ENCODE peak calls at places on chromosomes 3 and 15, in six cellular contexts. C, X, E, T, O and Y are unnamed samples.
A peak's percentile ranks its signal among the peaks of the same experiment; 100 is the strongest.

GRCh38 chr15:98649621-98649995 is 1.3 kb downstream of the IGF1R start:
- DNase-seq in C (no peak), X (no peak), E (peak; percentile 50), T (peak; percentile 56), O (no peak), Y (no peak)

GRCh38 chr15:71336671-71337070 is 221.4 kb downstream of the THSD4 start:
- DNase-seq in C (no peak), X (peak; percentile 30), E (no peak), T (no peak), O (no peak), Y (peak; percentile 75)

GRCh38 chr3:188788621-188789081 is 383.1 kb upstream of the TPRG1 start:
- DNase-seq in C (no peak), X (peak; percentile 21), E (no peak), T (no peak), O (no peak), Y (peak; percentile 72)

GRCh38 chr15:69916169-69916785 is 181.4 kb downstream of the TLE3 start:
- DNase-seq in C (no peak), X (no peak), E (no peak), T (no peak), O (no peak), Y (no peak)

GRCh38 chr15:34794590-34795206 is 651 bp downstream of the ACTC1 start:
- DNase-seq in C (no peak), X (no peak), E (no peak), T (no peak), O (no peak), Y (no peak)

GRCh38 chr3:79052054-79052681 is 715.6 kb downstream of the ROBO1 start:
- DNase-seq in C (no peak), X (no peak), E (no peak), T (no peak), O (no peak), Y (no peak)

GRCh38 chr15:26889298-26889898 is 22.5 kb downstream of the GABRA5 start:
- DNase-seq in C (peak; percentile 72), X (peak; percentile 29), E (no peak), T (no peak), O (no peak), Y (peak; percentile 79)

GRCh38 chr3:48130321-48130881 is 57.8 kb downstream of the CDC25A start:
- DNase-seq in C (no peak), X (no peak), E (peak; percentile 69), T (peak; percentile 86), O (no peak), Y (no peak)

GRCh38 chr3:38455639-38456430 is 2.1 kb downstream of the ACVR2B start:
- DNase-seq in C (no peak), X (no peak), E (peak; percentile 26), T (no peak), O (peak; percentile 51), Y (no peak)

GRCh38 chr3:148389916-148390315 is 307.8 kb upstream of the AGTR1 start:
- DNase-seq in C (no peak), X (no peak), E (no peak), T (no peak), O (no peak), Y (no peak)

GRCh38 chr3:61996351-61996750 is 377.0 kb downstream of the FEZF2 start:
- DNase-seq in C (no peak), X (no peak), E (no peak), T (no peak), O (no peak), Y (peak; percentile 43)

GRCh38 chr15:68829068-68829467 is 8.4 kb upstream of the ANP32A start:
- DNase-seq in C (no peak), X (no peak), E (no peak), T (no peak), O (peak; percentile 42), Y (peak; percentile 46)

GRCh38 chr3:20930034-20930433 is 744.0 kb upstream of the SGO1 start:
- DNase-seq in C (no peak), X (peak; percentile 0), E (no peak), T (no peak), O (no peak), Y (peak; percentile 51)

GRCh38 chr3:536417-536813 is 339.9 kb downstream of the CHL1 start:
- DNase-seq in C (no peak), X (no peak), E (no peak), T (no peak), O (no peak), Y (no peak)

GRCh38 chr3:541328-541727 is 344.8 kb downstream of the CHL1 start:
- DNase-seq in C (no peak), X (no peak), E (no peak), T (no peak), O (no peak), Y (no peak)

DNA sequence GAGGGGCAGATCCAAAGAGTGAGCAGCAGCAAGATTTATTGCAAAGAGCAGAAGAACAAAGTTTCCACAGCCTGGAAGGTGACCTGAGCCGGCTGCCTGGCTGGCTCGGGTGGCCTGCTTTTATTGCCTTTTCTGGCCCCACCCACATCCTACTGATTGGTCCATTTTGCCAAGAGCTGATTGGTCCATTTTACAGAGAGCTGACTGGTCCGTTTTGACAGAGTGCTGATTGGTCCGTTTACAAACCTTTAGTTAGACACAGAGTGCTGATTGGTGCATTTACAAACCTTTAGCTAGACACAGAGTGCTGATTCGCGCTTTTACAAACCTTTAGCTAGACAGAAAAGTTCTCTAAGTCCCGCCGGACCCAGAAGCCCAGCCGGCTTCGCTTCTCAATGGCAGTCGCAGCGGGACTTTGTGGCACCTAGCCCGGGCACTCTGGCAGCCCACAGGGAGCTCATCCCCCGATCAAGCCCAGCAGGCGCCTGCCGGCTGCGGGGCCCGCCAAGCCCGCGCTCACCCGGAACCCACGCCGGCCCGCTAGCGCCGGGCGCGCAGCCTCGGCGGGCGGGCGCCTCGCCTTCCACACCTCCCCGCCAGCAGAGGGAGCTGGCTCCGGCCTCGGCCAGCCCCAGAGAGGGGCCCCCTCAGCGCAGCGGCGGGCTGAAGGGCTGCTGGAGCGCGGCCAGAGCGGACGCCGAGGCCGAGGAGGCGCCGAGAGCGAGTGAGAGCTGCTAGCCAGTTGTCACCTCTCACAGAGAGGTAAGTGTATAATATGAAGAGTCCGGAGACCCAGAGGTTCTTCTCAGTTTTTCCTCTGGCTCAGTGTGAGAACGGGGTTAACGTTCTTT is 339.2 kb downstream of the CHL1 start:
- DNase-seq in C (no peak), X (no peak), E (peak; percentile 41), T (peak; percentile 21), O (no peak), Y (peak; percentile 45)
- TF ChIP-seq CTCF in C (no peak), X (peak; percentile 76), E (peak; percentile 6), T (peak; percentile 32), O (no peak), Y (peak; percentile 20)

GRCh38 chr15:49877871-49878511 is 241.0 kb downstream of the ATP8B4 start:
- DNase-seq in C (no peak), X (no peak), E (no peak), T (no peak), O (no peak), Y (no peak)

GRCh38 chr15:49881433-49881832 is 237.6 kb downstream of the ATP8B4 start:
- DNase-seq in C (no peak), X (no peak), E (no peak), T (no peak), O (no peak), Y (peak; percentile 76)

GRCh38 chr15:49875392-49875791 is 243.6 kb downstream of the ATP8B4 start:
- DNase-seq in C (no peak), X (no peak), E (no peak), T (no peak), O (no peak), Y (peak; percentile 47)

GRCh38 chr15:49877117-49877860 is 241.7 kb downstream of the ATP8B4 start:
- DNase-seq in C (no peak), X (no peak), E (no peak), T (no peak), O (no peak), Y (peak; percentile 11)

GRCh38 chr15:49876401-49877038 is 242.5 kb downstream of the ATP8B4 start:
- DNase-seq in C (peak; percentile 6), X (no peak), E (no peak), T (peak; percentile 19), O (no peak), Y (peak; percentile 46)
- TF ChIP-seq CTCF in C (peak; percentile 16), X (no peak), E (no peak), T (peak; percentile 67), O (peak; percentile 35), Y (peak; percentile 38)

DNA sequence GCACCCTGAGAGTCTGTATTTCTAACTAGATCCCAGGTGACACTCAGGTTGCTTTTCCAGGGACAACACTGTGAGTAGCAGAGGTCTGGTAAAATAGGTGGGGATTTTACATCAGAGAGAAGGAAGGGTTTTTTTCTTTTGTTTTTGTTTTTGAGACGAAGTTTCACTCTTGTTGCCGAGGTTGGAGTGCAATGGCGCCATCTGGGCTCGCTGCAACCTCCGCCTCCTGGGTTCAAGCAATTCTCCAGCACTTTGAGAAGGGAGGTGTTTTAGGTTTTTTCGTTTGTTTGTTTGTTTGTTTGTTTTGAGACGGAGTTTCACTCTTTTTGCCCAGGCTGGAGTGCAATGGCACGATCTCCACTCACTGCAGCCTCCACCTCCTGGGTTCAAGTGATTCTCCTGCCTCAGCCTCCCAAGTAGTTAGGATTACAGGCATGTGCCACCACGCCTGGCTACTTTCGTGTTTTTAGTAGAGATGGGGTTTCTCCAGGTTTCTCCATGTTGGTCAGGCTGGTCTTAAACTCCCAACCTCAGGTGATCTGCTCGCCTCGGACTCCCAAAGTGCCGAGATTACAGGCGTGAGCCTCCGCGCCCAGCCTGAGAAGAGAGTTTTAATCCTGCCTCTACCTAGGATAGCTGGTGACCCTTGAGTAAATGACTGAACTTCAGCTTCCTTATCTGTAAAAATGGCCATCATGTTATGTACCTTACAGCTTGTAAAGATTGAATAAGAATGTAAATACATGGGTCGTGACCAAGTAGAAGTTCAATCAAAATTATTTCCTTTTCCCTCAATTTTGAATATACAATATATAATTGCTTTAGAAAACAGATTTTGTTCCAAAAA is 95.9 kb upstream of the FNDC3B start:
- DNase-seq in C (no peak), X (no peak), E (no peak), T (no peak), O (no peak), Y (no peak)
- TF ChIP-seq CTCF in C (no peak), X (no peak), E (no peak), T (no peak), O (no peak), Y (no peak)

GRCh38 chr15:90232941-90233700 is 620 bp downstream of the CIB1 start:
- DNase-seq in C (peak; percentile 38), X (peak; percentile 70), E (peak; percentile 66), T (peak; percentile 61), O (peak; percentile 34), Y (peak; percentile 62)
- TF ChIP-seq CTCF in C (peak; percentile 61), X (peak; percentile 88), E (peak; percentile 45), T (peak; percentile 62), O (peak; percentile 31), Y (peak; percentile 52)

DNA sequence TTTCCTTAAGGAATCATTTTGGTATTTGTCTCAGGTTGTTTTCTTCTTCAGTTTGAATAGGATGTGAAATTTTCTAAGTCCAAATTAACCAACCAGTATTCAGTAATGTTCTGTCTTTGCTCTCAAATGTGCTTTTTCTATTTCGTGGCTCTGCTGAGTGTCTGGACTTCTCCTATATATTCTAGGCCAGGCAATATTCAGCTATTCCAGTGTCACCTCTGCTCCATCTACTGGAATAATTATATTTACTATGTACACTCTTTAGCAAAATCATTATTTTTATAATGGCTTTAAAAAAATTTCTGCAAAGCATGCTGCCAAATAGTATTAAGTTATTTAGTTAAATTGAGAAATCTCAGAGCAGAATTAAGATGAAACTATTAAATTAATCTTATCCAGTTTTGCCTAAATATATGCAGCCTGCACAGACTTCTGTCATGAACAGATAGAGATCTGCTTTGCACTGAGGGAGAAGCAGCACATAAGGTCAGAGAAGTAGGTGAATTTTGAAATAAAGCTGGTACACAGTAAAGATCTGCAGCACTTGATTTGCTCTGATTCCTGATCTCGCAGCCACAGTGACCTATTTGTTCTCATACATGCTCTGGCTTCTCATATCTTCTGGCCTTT is 102.8 kb upstream of the NAALADL2 start:
- DNase-seq in C (no peak), X (no peak), E (no peak), T (no peak), O (no peak), Y (no peak)
- TF ChIP-seq CTCF in C (no peak), X (no peak), E (no peak), T (no peak), O (no peak), Y (no peak)